ENCODE peak calls at places on chromosomes 12 and 14, in six cellular contexts. H is neural progenitor cell; Q is small intestine; M is naive thymus-derived CD4-positive, alpha-beta T cell; A is A549; O is kidney. B is an unnamed sample.

GRCh38 chr12:9244894-9245293 is 36.7 kb upstream of the PZP start:
- DNase-seq in M (no peak), O (no peak), A (no peak), H (no peak), Q (no peak), B (no peak)

GRCh38 chr12:113647048-113647447 is 175.4 kb upstream of the LHX5 start:
- DNase-seq in O (no peak), Q (no peak), H (peak; percentile 53), A (no peak), M (no peak), B (no peak)

GRCh38 chr12:55727643-55728184 is 1.1 kb downstream of the CD63 start:
- DNase-seq in H (peak; percentile 23), Q (peak; percentile 46), A (peak; percentile 46), M (no peak), O (peak; percentile 84), B (no peak)

GRCh38 chr14:48967419-48967818 is 618.8 kb downstream of the RPS29 start:
- DNase-seq in A (no peak), H (no peak), O (no peak), M (no peak), Q (no peak), B (no peak)

GRCh38 chr14:72812292-72812851 is 81.5 kb downstream of the DPF3 start:
- DNase-seq in H (peak; percentile 15), A (no peak), M (no peak), O (peak; percentile 90), Q (no peak), B (no peak)

GRCh38 chr12:59972941-59973340 is 377.1 kb downstream of the SLC16A7 start:
- DNase-seq in Q (no peak), H (no peak), A (no peak), M (no peak), O (no peak), B (no peak)

GRCh38 chr12:127306604-127307215 is 960.3 kb upstream of the TMEM132C start:
- DNase-seq in M (no peak), O (no peak), Q (no peak), H (no peak), A (no peak), B (no peak)

GRCh38 chr12:66352197-66352596 is 49.9 kb downstream of the HELB start:
- DNase-seq in M (no peak), A (no peak), Q (peak; percentile 16), O (no peak), H (peak; percentile 58), B (peak; percentile 67)

GRCh38 chr12:40054554-40055226 is 51.2 kb downstream of the SLC2A13 start:
- DNase-seq in Q (no peak), H (no peak), A (peak; percentile 21), M (no peak), O (no peak), B (no peak)

GRCh38 chr12:130286041-130286440 is 51.6 kb upstream of the PIWIL1 start:
- DNase-seq in A (no peak), Q (no peak), M (no peak), O (no peak), H (peak; percentile 43), B (no peak)

GRCh38 chr12:8697476-8698131 is at the start of gene RIMKLB:
- DNase-seq in A (peak; percentile 71), Q (peak; percentile 66), M (peak; percentile 66), O (peak; percentile 92), H (peak; percentile 95), B (no peak)

GRCh38 chr12:104526320-104526719 is 69.6 kb downstream of the CHST11 start:
- DNase-seq in M (no peak), A (no peak), O (no peak), H (peak; percentile 55), Q (no peak), B (no peak)

GRCh38 chr14:64741200-64741599 is 37.0 kb downstream of the PLEKHG3 start:
- DNase-seq in A (no peak), O (no peak), H (no peak), Q (no peak), M (no peak), B (no peak)

GRCh38 chr14:77653473-77653872 is 37.0 kb upstream of the SPTLC2 start:
- DNase-seq in O (no peak), A (no peak), Q (no peak), M (no peak), H (peak; percentile 55), B (no peak)

GRCh38 chr12:75825686-75826085 is 205.9 kb downstream of the PHLDA1 start:
- DNase-seq in Q (no peak), M (no peak), A (no peak), O (no peak), H (no peak), B (no peak)

GRCh38 chr12:89029961-89030360 is 322.3 kb downstream of the DUSP6 start:
- DNase-seq in M (no peak), A (no peak), H (no peak), O (no peak), Q (peak; percentile 82), B (no peak)

GRCh38 chr14:39762576-39763401 is 330.6 kb upstream of the FBXO33 start:
- DNase-seq in H (no peak), O (no peak), A (no peak), M (no peak), Q (no peak), B (no peak)

GRCh38 chr12:103824845-103825244 is 16.2 kb downstream of the NT5DC3 start:
- DNase-seq in M (no peak), A (no peak), O (no peak), Q (no peak), H (no peak), B (no peak)

GRCh38 chr12:93453633-93454032 is 11.9 kb upstream of the UBE2N start:
- DNase-seq in Q (no peak), M (no peak), H (peak; percentile 5), A (no peak), O (no peak), B (no peak)

GRCh38 chr12:73159952-73160351 is 887.8 kb downstream of the TRHDE start:
- DNase-seq in M (no peak), O (no peak), A (no peak), Q (no peak), H (no peak), B (no peak)

GRCh38 chr14:73787760-73788508 is 63.7 kb upstream of the PTGR2 start:
- DNase-seq in Q (no peak), O (no peak), A (no peak), M (peak; percentile 18), H (peak; percentile 28), B (no peak)

GRCh38 chr12:130838284-130838950 is 633 bp downstream of the STX2 start:
- DNase-seq in H (peak; percentile 63), Q (peak; percentile 23), M (peak; percentile 18), A (peak; percentile 25), O (peak; percentile 86), B (no peak)

GRCh38 chr14:100434911-100435455 is 111.8 kb downstream of the SLC25A47 start:
- DNase-seq in H (no peak), O (no peak), M (no peak), A (no peak), Q (no peak), B (no peak)
- H3K9me3 ChIP-seq in H (no peaks in the 10 kb centered on the region), O (no peaks in the 10 kb centered on the region), M (no peaks in the 10 kb centered on the region), A (no peaks in the 10 kb centered on the region), Q (no peaks in the 10 kb centered on the region), B (no peaks in the 10 kb centered on the region)

GRCh38 chr14:42214981-42215491 is 608.4 kb downstream of the LRFN5 start:
- DNase-seq in A (no peak), Q (no peak), O (no peak), H (no peak), M (no peak), B (no peak)
- H3K27ac ChIP-seq in A (peak overlapping the region; percentile 57), Q (no peak overlapping the region), O (no peak overlapping the region), H (no peak overlapping the region), M (no peak overlapping the region), B (no peak overlapping the region)

DNA sequence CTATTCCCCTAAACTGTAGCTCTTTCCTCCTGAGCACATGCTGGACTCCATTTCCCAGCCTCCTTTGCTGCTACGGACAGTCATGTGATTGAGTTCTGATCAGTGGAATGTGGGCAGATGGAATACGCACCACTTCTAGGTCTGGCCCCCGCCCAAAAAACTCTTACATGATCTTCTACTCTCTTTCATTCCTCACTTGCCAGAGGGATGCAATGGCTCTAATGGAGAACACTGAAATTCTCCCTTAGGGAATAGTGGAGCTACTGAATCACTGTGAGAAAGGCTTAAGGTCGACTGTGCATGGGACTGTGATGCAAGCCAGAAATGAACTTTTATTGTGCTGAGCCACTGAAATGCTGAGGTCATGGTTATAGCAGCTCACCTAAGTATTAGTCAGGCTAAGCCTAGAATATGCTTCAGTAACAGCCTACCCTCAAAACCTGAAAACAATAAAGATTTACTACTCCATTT is 13.0 kb upstream of the TMED2 start:
- DNase-seq in O (peak; percentile 79), Q (peak; percentile 30), H (peak; percentile 34), M (no peak), A (peak; percentile 46), B (peak; percentile 25)
- H3K9me3 ChIP-seq in O (no peaks in the 10 kb centered on the region), Q (no peaks in the 10 kb centered on the region), H (no peaks in the 10 kb centered on the region), M (no peaks in the 10 kb centered on the region), A (no peaks in the 10 kb centered on the region), B (no peaks in the 10 kb centered on the region)

DNA sequence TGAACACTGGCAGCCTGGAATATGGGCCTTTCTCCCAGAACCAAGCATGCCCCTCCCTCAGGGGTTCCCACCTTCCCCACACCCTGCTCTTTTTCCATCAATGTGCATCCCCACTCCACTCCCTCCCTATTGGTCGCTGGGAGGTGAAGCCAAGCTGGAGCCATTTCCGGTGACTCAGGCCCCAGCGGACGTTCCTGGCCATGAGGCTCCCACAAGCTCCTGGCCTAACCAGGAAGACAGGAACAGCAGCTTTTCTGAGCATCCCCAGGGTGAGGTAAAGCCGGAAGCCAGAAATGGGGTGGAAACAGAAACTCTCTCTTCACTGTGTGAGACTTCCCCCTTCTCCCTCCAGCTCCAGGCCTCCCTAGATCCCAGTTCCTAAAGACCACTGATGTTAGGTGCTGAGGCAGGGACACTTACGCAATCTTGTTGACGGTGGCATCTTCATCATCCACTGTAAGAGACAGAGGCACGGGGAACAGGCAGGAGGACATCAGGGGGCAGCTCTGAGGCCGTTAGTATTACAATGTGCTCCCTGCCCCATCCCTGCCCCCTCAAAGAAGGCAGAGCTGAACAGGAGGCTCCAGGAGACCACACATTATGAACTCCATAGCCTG is 5.0 kb downstream of the LMBR1L start:
- DNase-seq in O (no peak), M (no peak), Q (no peak), H (no peak), A (no peak), B (no peak)
- H3K27ac ChIP-seq in O (no peak overlapping the region), M (no peak overlapping the region), Q (peak overlapping the region; percentile 52), H (no peak overlapping the region), A (no peak overlapping the region), B (no peak overlapping the region)

GRCh38 chr12:14257734-14258467 is 107.6 kb upstream of the ATF7IP start:
- DNase-seq in O (peak; percentile 96), A (peak; percentile 59), Q (peak; percentile 94), H (peak; percentile 96), M (peak; percentile 77), B (peak; percentile 100)
- H3K9me3 ChIP-seq in O (no peaks in the 10 kb centered on the region), A (peaks cover 4% of the 10 kb centered on the region), Q (no peaks in the 10 kb centered on the region), H (peaks cover 4% of the 10 kb centered on the region), M (no peaks in the 10 kb centered on the region), B (no peaks in the 10 kb centered on the region)

DNA sequence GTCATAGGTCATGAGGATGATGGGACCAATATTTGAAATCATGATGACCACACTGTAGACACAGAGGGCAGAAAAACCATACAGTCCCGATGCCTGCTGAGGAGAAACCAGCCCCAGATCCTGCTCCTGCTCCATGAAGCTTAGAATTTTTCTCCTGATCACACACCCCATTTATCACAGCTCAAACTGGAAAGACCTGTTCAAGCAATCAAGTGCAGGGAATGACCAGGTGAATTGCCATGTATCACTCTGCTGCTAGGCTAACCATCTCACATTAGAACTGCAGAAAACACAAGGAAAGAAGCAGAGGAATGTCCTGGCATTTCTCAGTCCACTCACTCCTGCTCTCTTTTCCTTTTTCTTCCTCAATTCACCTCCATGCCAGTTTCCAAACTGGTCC is 18.1 kb downstream of the MANSC1 start:
- DNase-seq in A (no peak), Q (peak; percentile 82), O (no peak), M (no peak), H (no peak), B (no peak)
- H3K27ac ChIP-seq in A (no peak overlapping the region), Q (no peak overlapping the region), O (no peak overlapping the region), M (no peak overlapping the region), H (no peak overlapping the region), B (no peak overlapping the region)

B was measured in iPS DF 6.9.